ENCODE peak calls at places on chromosomes 1 and 21, in eight cellular contexts. V is GM23338, A is Panc1, T is SK-N-SH, Y is HL-60, B is GM12878, M is K562, O is HepG2. Q is an unnamed sample. For H3K27me3, the result is how much of the 10 kb centered on the place peaks cover.

GRCh38 chr21:28781602-28782274 is 210.9 kb downstream of the LTN1 start:
- DNase-seq in O (peak), M (peak), V (peak), Y (peak), B (no peak), A (no peak), T (peak), Q (peak)

GRCh38 chr1:60073605-60074278 is at the start of gene C1orf87:
- DNase-seq in V (peak), Y (no peak), M (peak), A (no peak), B (no peak), O (no peak), T (no peak), Q (no peak)

GRCh38 chr1:7252411-7253117 is 467.3 kb downstream of the CAMTA1 start:
- DNase-seq in B (no peak), O (no peak), T (no peak), A (no peak), V (no peak), M (no peak), Y (no peak), Q (no peak)

GRCh38 chr1:203361843-203362524 is 11.1 kb upstream of the FMOD start:
- DNase-seq in Y (peak), T (no peak), V (no peak), B (no peak), M (no peak), O (no peak), A (no peak), Q (no peak)

GRCh38 chr1:202811296-202812175 is 782 bp downstream of the PCAT6 start:
- DNase-seq in M (peak), O (peak), T (peak), Y (no peak), A (no peak), V (peak), B (no peak), Q (no peak)

GRCh38 chr1:214990619-214991018 is 91.9 kb upstream of the KCNK2 start:
- DNase-seq in T (no peak), B (no peak), V (no peak), M (no peak), Y (no peak), A (no peak), O (no peak), Q (no peak)

GRCh38 chr1:95169544-95169943 is 52.4 kb downstream of the TLCD4 start:
- DNase-seq in Y (no peak), B (no peak), V (no peak), M (peak), O (peak), T (no peak), A (no peak), Q (peak)

GRCh38 chr1:30851286-30851685 is 57.3 kb downstream of the SDC3 start:
- DNase-seq in O (no peak), V (no peak), T (no peak), B (no peak), Y (no peak), A (no peak), M (no peak), Q (no peak)

DNA sequence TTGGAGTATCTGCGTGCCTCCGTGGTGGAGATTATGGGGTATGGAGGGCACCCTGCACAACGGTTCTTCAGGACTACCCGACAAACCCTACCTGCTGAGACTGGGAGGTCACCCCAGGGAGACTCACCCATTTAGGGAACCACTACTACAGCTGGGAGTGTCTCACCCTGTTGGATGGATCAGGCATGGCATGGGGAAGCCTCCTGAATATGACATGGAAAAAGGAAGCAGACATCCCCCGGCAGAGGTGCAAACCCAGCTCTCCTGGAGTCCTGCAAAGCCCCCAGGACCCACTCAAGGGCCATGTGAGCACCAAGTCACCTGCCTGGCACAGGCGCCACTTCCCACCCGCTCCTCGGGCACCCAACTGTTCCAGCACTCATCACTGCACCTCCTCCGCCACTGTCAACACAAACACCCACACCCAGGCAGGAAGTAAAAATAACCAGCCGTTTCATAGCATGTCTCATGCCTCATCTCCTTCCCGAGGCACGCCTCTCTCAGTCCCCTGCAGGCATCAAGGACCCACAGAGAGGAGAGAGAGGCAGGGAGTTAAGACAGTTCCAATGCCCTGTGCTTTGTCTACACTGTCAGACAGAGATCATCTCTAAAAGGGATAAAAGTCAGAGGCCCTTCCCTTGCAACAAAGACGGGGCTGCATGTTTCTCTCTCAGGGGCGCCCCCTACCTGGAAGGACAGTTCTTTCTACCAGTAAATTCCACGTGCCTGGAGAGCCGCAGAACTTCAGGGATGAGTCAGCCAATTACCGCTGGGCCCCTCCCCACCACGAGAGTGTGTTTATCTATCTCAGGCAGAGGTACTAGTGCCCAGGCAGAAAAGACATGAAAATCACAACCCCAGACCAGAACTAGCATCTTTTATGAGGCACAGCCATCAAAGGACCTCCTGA is 150.1 kb upstream of the SOD1 start:
- DNase-seq in Y (peak), A (no peak), M (peak), V (peak), T (no peak), B (peak), O (peak), Q (peak)
- TF ChIP-seq CTCF in Y (no peak), A (peak), M (peak), V (peak), T (peak), B (peak), O (peak), Q (peak)

GRCh38 chr1:154799188-154799587 is 70.9 kb downstream of the KCNN3 start:
- DNase-seq in A (no peak), V (no peak), B (no peak), T (no peak), M (no peak), O (no peak), Y (no peak), Q (no peak)

GRCh38 chr1:154801612-154802011 is 68.5 kb downstream of the KCNN3 start:
- DNase-seq in M (no peak), T (no peak), Y (no peak), O (no peak), A (no peak), B (no peak), V (no peak), Q (no peak)

GRCh38 chr1:154797175-154797574 is 72.9 kb downstream of the KCNN3 start:
- DNase-seq in B (no peak), V (no peak), T (no peak), M (no peak), Y (no peak), O (no peak), A (no peak), Q (no peak)

GRCh38 chr1:154796303-154796892 is 73.7 kb downstream of the KCNN3 start:
- DNase-seq in V (no peak), Y (no peak), T (no peak), B (no peak), A (no peak), O (no peak), M (no peak), Q (no peak)

DNA sequence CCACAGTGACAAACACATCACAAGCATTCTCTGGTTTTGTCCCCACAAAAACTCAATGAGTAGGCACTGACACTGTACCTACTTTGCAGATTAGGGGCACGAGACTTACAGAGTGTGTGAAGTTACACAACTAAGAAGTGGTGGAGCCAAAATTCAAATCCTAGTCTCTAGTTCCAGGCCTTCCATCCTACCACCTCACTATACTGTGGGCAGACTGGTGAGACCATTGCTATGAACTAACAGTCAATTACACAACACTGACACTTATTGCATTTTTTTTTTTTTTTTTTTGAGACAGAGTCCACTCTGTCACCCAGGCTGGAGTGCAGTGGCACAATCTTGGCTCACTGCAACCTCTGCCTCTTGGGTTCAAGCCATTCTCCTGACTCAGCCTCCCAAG is 71.4 kb downstream of the KCNN3 start:
- DNase-seq in B (no peak), A (no peak), V (no peak), M (no peak), O (no peak), T (no peak), Y (no peak), Q (no peak)
- H3K27me3 ChIP-seq in B (under half), A (under half), V (under half), M (half or more), O (under half), T (under half), Y (under half), Q (under half)

GRCh38 chr1:232614811-232615210 is 15.1 kb downstream of the SIPA1L2 start:
- DNase-seq in M (no peak), Y (no peak), A (no peak), V (no peak), T (no peak), O (no peak), B (no peak), Q (no peak)

GRCh38 chr1:232617237-232617636 is 12.7 kb downstream of the SIPA1L2 start:
- DNase-seq in Y (no peak), O (no peak), M (no peak), T (no peak), A (no peak), V (no peak), B (no peak), Q (no peak)

GRCh38 chr1:232615401-232615800 is 14.5 kb downstream of the SIPA1L2 start:
- DNase-seq in M (no peak), V (no peak), B (no peak), Y (no peak), O (no peak), T (no peak), A (no peak), Q (no peak)

GRCh38 chr1:232611834-232612233 is 18.1 kb downstream of the SIPA1L2 start:
- DNase-seq in V (peak), T (no peak), O (no peak), B (no peak), Y (no peak), A (no peak), M (no peak), Q (no peak)

GRCh38 chr1:232613752-232614381 is 16.1 kb downstream of the SIPA1L2 start:
- DNase-seq in A (no peak), M (no peak), T (no peak), V (no peak), B (no peak), Y (no peak), O (no peak), Q (peak)
- TF ChIP-seq REST in A (no peak), M (no peak), T (no peak), V (no peak), B (no peak), Y (no peak), O (no peak), Q (no peak)

DNA sequence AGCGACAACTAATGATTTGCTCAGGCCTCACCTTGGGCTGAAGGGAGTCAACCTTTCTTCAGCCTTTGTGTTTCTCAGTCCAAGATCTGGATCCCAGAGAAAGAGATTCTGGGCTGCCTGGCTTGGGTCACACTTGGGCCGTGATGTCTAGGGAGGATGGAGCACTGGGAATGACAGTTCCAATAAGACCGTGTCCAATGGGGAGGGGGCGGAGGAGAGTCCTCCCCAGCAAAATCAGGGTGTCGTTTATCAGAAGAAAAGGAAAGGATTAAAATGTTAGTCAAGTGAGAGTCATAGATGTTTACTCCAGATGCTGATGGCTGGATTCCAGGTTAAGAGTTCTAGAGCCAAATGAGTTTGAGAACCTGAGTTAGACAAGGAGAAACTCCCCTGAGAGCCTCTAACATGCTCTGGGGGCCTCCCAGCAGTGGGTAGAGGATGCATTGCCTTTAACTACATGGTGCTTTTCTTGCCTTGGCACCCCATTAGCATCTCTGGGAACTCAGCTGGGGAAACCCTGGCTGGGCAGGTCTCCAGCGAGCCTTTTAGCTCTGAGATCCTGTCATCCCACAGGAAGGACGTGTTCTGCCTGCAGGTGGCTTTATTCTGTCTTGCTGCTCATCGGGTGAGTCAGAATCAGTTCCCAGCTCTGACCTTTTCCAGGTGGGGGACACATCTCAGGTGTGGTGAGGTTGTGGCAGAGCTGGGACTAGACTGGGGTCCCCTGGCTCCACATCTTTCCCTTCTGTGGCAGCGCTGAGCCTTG is 22.2 kb downstream of the NIPAL3 start:
- DNase-seq in A (no peak), M (no peak), O (no peak), V (peak), T (no peak), B (no peak), Y (no peak), Q (no peak)
- TF ChIP-seq CTCF in A (no peak), M (no peak), O (no peak), V (no peak), T (no peak), B (no peak), Y (no peak), Q (no peak)

DNA sequence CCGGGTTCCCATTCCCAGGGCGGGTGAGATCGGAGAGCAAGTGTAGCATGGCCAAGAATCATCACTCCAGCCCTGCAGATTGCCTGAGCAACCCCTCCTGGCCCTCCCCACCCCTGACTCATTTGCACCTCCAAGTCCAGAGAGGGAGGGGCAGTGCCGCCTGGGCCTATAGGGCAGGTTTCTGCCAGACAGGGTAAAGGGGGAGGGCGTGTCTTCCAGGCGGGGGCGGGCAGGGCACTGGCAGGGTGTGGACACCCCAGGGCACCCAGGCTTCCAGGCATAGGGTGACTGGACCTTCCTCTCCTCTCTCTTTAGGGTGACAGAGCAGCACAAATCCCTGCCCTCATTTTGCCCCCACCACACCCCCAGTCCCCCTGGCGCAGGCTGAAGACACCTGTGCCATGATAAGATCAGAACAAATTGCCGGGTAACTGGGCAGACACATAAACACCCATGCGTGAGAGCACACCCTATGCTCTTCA is 3.2 kb upstream of the CRYBG2 start:
- DNase-seq in T (no peak), M (no peak), Y (no peak), O (no peak), V (no peak), B (no peak), A (no peak), Q (no peak)
- H3K27me3 ChIP-seq in T (under half), M (under half), Y (under half), O (under half), V (under half), B (under half), A (under half), Q (under half)

DNA sequence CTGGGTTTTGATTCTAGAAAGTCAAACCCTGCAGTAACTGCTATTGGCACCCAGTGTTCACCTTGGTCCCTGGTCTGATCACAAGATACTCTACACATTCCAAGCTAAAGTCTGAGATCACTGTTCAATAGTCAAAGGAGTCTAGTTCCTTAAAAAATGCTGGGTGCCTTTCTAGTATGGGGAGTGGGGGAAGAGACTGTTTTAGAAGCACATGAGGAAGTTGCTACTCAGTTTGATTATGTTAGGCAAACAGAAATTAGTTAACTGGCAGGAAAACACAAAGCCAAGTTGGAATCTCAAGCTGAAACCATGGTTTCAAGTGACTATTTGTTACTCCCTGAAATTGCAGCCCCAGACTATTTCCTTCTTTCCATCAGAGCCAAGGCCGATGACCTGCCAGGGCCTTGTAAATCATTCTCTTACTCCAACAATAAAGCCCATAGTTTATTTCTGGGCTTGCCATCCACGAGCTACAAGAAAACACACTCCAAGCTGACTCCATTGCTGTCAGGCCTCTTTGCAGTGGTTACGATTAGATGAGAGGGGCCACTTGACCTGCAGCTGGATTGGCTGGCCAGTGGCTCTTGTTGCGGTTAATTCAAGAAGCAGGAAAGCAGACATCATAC is 21.1 kb upstream of the VTCN1 start:
- DNase-seq in M (no peak), O (no peak), Y (peak), V (no peak), B (no peak), A (no peak), T (no peak), Q (no peak)
- TF ChIP-seq REST in M (no peak), O (no peak), Y (no peak), V (no peak), B (no peak), A (no peak), T (no peak), Q (no peak)